ENCODE peak calls at places on chromosomes 11 and 22, in four cellular contexts. K, N, S and J are unnamed samples.
A peak's percentile ranks its signal among the peaks of the same experiment; 100 is the strongest.

GRCh38 chr11:107696140-107696539 is 15.7 kb downstream of the SLN start:
- DNase-seq in S (no peak), N (peak; percentile 97), K (peak; percentile 35), J (no peak)

GRCh38 chr22:24059121-24059520 is 48.0 kb downstream of the CABIN1 start:
- DNase-seq in K (no peak), S (no peak), N (peak; percentile 99), J (no peak)

GRCh38 chr22:20653012-20653794 is 120.7 kb upstream of the SERPIND1 start:
- DNase-seq in N (no peak), K (no peak), S (no peak), J (peak; percentile 20)

GRCh38 chr11:83571301-83571700 is 285.1 kb upstream of the CCDC90B start:
- DNase-seq in K (no peak), N (peak; percentile 65), S (no peak), J (no peak)

GRCh38 chr11:110971110-110971509 is 258.9 kb upstream of the ARHGAP20 start:
- DNase-seq in N (peak; percentile 69), K (no peak), S (no peak), J (no peak)

GRCh38 chr11:44138980-44139379 is 43.5 kb downstream of the EXT2 start:
- DNase-seq in S (no peak), K (no peak), N (no peak), J (no peak)

GRCh38 chr11:121323208-121323607 is 30.6 kb downstream of the SC5D start:
- DNase-seq in N (no peak), S (no peak), K (no peak), J (no peak)

GRCh38 chr11:118398797-118399564 is 2.4 kb upstream of the ATP5MG start:
- DNase-seq in N (peak; percentile 26), K (no peak), S (no peak), J (no peak)

GRCh38 chr11:86477495-86478155 is 102.9 kb downstream of the CCDC81 start:
- DNase-seq in S (no peak), K (no peak), N (peak; percentile 45), J (no peak)

GRCh38 chr11:40597546-40598113 is 861.8 kb downstream of the LRRC4C start:
- DNase-seq in S (no peak), K (no peak), N (no peak), J (no peak)

GRCh38 chr11:64181506-64182411 is 4.2 kb upstream of the STIP1 start:
- DNase-seq in S (peak; percentile 82), K (peak; percentile 87), N (peak; percentile 93), J (peak; percentile 79)

GRCh38 chr11:128244896-128245295 is 342.5 kb downstream of the ETS1 start:
- DNase-seq in K (no peak), N (peak; percentile 24), S (no peak), J (no peak)

GRCh38 chr22:23591203-23591791 is 11.2 kb upstream of the IGLL1 start:
- DNase-seq in N (peak; percentile 54), K (peak; percentile 38), S (peak; percentile 41), J (peak; percentile 62)

GRCh38 chr11:114892381-114893197 is 214.3 kb downstream of the NXPE2 start:
- DNase-seq in K (peak; percentile 5), S (no peak), N (no peak), J (peak; percentile 73)

GRCh38 chr11:66238786-66239413 is 29.5 kb upstream of the RAB1B start:
- DNase-seq in K (no peak), N (no peak), S (no peak), J (no peak)

GRCh38 chr11:12642040-12642439 is 32.2 kb upstream of the TEAD1 start:
- DNase-seq in S (peak; percentile 57), N (peak; percentile 68), K (no peak), J (peak; percentile 50)

GRCh38 chr11:12042215-12042676 is 33.8 kb upstream of the DKK3 start:
- DNase-seq in K (no peak), N (peak; percentile 99), S (peak; percentile 54), J (no peak)

GRCh38 chr11:69217276-69218105 is 61.8 kb downstream of the SMIM38 start:
- DNase-seq in N (no peak), K (no peak), S (no peak), J (no peak)

GRCh38 chr11:133968300-133968699 is 11.5 kb upstream of the IGSF9B start:
- DNase-seq in K (no peak), N (no peak), S (no peak), J (no peak)

DNA sequence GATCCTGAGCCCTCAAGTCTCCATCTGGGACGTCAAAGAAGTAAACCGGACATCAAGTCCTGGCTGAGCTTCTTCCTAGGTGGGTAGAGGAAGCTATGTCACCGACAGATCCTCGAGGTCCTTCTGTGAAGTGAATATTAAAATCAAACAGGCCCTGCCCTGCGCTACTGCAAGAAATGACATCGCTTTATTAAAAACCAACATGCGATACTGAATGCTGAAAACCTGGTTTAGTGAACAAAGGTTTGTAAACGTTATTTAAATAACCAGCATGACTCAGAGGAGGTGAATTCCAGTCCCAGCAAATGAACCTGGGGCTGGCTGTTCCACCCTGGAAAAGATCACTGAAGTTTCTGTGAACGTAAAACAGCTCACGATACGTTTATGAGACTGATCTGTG is 659 bp downstream of the RTCB start:
- DNase-seq in N (peak; percentile 40), S (peak; percentile 27), K (no peak), J (peak; percentile 10)
- TF ChIP-seq MAZ in N (no peak), S (no peak), K (no peak), J (no peak)

GRCh38 chr11:2701230-2701629 is 1.4 kb upstream of the KCNQ1OT1 start:
- DNase-seq in K (no peak), N (no peak), S (peak; percentile 43), J (no peak)

GRCh38 chr11:2701898-2702434 is 2.2 kb upstream of the KCNQ1OT1 start:
- DNase-seq in N (no peak), K (no peak), S (no peak), J (no peak)

GRCh38 chr11:2699185-2699530 is 636 bp downstream of the KCNQ1OT1 start:
- DNase-seq in S (no peak), N (peak; percentile 9), K (peak; percentile 35), J (no peak)

GRCh38 chr11:2699531-2700414 is at the start of gene KCNQ1OT1:
- DNase-seq in K (peak; percentile 98), S (peak; percentile 95), N (peak; percentile 92), J (peak; percentile 95)

DNA sequence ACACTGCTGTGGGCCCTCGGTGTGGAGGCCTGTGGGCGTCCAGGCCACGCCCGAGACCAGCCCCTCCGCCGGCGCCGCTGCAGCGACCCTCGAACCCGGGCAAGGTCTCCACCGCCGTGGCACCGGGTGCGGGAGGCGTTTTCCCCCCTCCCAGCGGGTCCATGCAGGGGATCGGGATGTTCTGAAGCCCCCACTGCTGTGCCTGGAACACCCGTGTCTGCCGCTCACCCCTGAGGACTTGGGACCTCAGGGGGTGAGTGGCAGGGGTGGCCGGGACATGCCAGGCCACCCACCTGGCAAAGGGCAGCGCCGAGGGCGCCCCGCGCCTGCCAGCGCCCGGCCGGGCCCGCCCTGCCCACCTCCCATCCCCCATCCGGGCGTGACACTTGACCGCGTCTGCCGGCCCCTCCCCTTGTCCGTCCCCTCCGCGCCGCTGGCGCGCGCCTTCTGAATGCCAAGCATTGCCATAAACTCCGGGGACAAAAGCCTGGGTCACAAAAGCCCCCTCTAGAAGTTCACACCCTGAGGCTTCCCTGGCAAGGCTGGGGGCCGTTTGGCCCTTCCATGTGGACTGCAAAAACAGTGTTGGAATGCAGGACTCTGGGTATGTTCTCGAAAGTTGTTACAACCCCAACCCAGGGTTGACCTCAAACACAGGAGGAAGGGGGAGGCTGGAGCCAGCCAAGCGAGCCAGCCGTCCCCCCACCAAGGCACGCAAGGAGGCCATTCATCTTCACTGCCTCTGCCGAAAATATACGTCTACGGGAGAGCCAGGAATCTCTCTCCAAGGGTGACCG is 819 bp upstream of the KCNQ1OT1 start:
- DNase-seq in S (peak; percentile 57), K (peak; percentile 57), N (no peak), J (peak; percentile 75)
- TF ChIP-seq MAZ in S (no peak), K (no peak), N (no peak), J (no peak)

GRCh38 chr11:79083346-79083745 is 357.5 kb downstream of the TENM4 start:
- DNase-seq in N (peak; percentile 26), S (no peak), K (no peak), J (no peak)
- TF ChIP-seq MAZ in N (no peak), S (no peak), K (no peak), J (no peak)

GRCh38 chr22:29040385-29041275 is 21.0 kb downstream of the C22orf31 start:
- DNase-seq in S (peak; percentile 65), K (no peak), N (peak; percentile 93), J (peak; percentile 77)
- TF ChIP-seq MAZ in S (no peak), K (no peak), N (no peak), J (no peak)

GRCh38 chr22:19180234-19180633 is 1.7 kb upstream of the SLC25A1 start:
- DNase-seq in S (no peak), N (no peak), K (no peak), J (no peak)

GRCh38 chr22:19178065-19178658 is 374 bp downstream of the SLC25A1 start:
- DNase-seq in K (peak; percentile 13), N (peak; percentile 11), S (peak; percentile 21), J (no peak)

GRCh38 chr22:19178659-19179471 is at the start of gene SLC25A1:
- DNase-seq in N (peak; percentile 80), K (peak; percentile 72), S (peak; percentile 83), J (peak; percentile 100)

GRCh38 chr22:19180740-19181410 is 2.3 kb upstream of the SLC25A1 start:
- DNase-seq in S (no peak), N (no peak), K (no peak), J (no peak)

DNA sequence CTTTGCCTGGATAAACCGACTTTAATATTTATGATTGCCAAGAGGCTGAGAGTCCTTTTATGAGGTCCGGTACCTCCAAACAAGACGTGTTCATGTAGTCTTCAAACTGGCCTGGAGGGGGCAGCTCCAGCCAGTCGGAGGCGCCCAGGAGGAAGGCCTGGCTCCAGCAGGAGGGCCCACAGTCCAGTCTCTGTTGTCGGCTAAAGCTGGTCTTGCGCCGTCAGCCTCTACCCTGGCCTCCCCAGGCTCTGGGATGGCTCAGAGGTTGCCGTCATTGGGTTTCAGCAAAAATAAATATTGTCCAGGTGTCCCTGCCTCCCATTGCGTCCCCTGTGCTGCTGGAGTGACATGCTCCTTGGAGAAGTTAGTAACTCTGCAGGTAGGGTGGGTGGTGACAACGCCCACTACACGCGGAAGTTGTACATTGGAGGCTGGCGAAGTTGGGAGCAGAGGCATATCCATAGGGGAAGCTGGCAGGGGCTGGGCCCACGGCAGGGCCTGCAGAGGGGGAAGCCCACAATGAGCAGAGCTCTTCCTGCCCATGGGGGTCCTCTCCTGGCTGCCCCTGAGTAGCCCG is 1.0 kb upstream of the SLC25A1 start:
- DNase-seq in S (peak; percentile 66), K (peak; percentile 55), N (peak; percentile 85), J (peak; percentile 93)
- TF ChIP-seq MAZ in S (no peak), K (no peak), N (no peak), J (no peak)